ENCODE peak calls at places on chromosomes 4 and X, in five cellular contexts. W, M, L, O and C are unnamed samples.

GRCh38 chrX:103919336-103919682 is 43.1 kb upstream of the TMSB15B start:
- DNase-seq in W (peak), M (peak), L (no peak), O (peak), C (no peak)

GRCh38 chr4:40305329-40306193 is 29.6 kb upstream of the CHRNA9 start:
- DNase-seq in W (no peak), M (no peak), L (no peak), O (peak), C (no peak)

GRCh38 chr4:85600501-85600900 is 125.6 kb downstream of the ARHGAP24 start:
- DNase-seq in W (no peak), M (no peak), L (no peak), O (no peak), C (no peak)

GRCh38 chr4:139177888-139178609 is 1.0 kb upstream of the ELF2 start:
- DNase-seq in W (peak), M (peak), L (peak), O (peak), C (peak)

GRCh38 chr4:156347412-156348075 is 393.9 kb upstream of the CTSO start:
- DNase-seq in W (peak), M (peak), L (no peak), O (no peak), C (no peak)

GRCh38 chrX:43688586-43688985 is 32.5 kb downstream of the MAOA start:
- DNase-seq in W (no peak), M (no peak), L (no peak), O (no peak), C (no peak)

GRCh38 chr4:93469560-93469959 is 359.0 kb upstream of the ATOH1 start:
- DNase-seq in W (no peak), M (no peak), L (no peak), O (no peak), C (no peak)

GRCh38 chrX:53305996-53306937 is 24.9 kb upstream of the IQSEC2 start:
- DNase-seq in W (no peak), M (no peak), L (no peak), O (no peak), C (no peak)

GRCh38 chr4:94486372-94486801 is 34.6 kb downstream of the PDLIM5 start:
- DNase-seq in W (no peak), M (no peak), L (no peak), O (no peak), C (no peak)

GRCh38 chr4:7964890-7965662 is 25.4 kb upstream of the AFAP1 start:
- DNase-seq in W (peak), M (no peak), L (no peak), O (no peak), C (no peak)

GRCh38 chr4:168128601-168129000 is 36.3 kb downstream of the ANXA10 start:
- DNase-seq in W (no peak), M (no peak), L (no peak), O (no peak), C (no peak)

GRCh38 chr4:138835833-138836521 is 179.6 kb upstream of the NOCT start:
- DNase-seq in W (no peak), M (no peak), L (no peak), O (no peak), C (no peak)

GRCh38 chr4:113675731-113676707 is 85.5 kb downstream of the CAMK2D start:
- DNase-seq in W (no peak), M (no peak), L (no peak), O (no peak), C (no peak)

GRCh38 chrX:2696698-2697215 is 5.7 kb downstream of the CD99 start:
- DNase-seq in W (peak), M (peak), L (no peak), O (peak), C (no peak)

GRCh38 chrX:100208076-100208475 is 202.0 kb downstream of the PCDH19 start:
- DNase-seq in W (no peak), M (no peak), L (no peak), O (no peak), C (no peak)

GRCh38 chr4:151866266-151866918 is 105.6 kb upstream of the GATB start:
- DNase-seq in W (no peak), M (no peak), L (no peak), O (no peak), C (no peak)

GRCh38 chrX:13285693-13286092 is 34.2 kb downstream of the ATXN3L start:
- DNase-seq in W (no peak), M (no peak), L (no peak), O (no peak), C (no peak)

GRCh38 chr4:10590896-10591295 is 93.7 kb downstream of the CLNK start:
- DNase-seq in W (no peak), M (peak), L (no peak), O (no peak), C (no peak)

GRCh38 chr4:98470366-98470765 is 188.0 kb downstream of the TSPAN5 start:
- DNase-seq in W (no peak), M (no peak), L (no peak), O (no peak), C (no peak)

GRCh38 chrX:119887721-119888425 is 7.8 kb upstream of the AKAP14 start:
- DNase-seq in W (peak), M (no peak), L (peak), O (peak), C (peak)

GRCh38 chr4:1531683-1532548 is 125.7 kb upstream of the NKX1-1 start:
- DNase-seq in W (no peak), M (no peak), L (peak), O (no peak), C (no peak)

GRCh38 chr4:142121951-142122350 is 485.6 kb downstream of the IL15 start:
- DNase-seq in W (no peak), M (no peak), L (no peak), O (no peak), C (no peak)

GRCh38 chrX:139691493-139691842 is 16.5 kb downstream of the MCF2 start:
- DNase-seq in W (no peak), M (no peak), L (no peak), O (no peak), C (no peak)

GRCh38 chr4:146222313-146222712 is 8.0 kb downstream of the REELD1 start:
- DNase-seq in W (peak), M (peak), L (no peak), O (no peak), C (no peak)

GRCh38 chr4:86522349-86522748 is 71.8 kb upstream of the PTPN13 start:
- DNase-seq in W (peak), M (no peak), L (no peak), O (no peak), C (no peak)

GRCh38 chrX:55167124-55167523 is 53.0 kb upstream of the PAGE5 start:
- DNase-seq in W (no peak), M (no peak), L (no peak), O (no peak), C (no peak)

GRCh38 chr4:16824278-16824806 is 74.1 kb downstream of the LDB2 start:
- DNase-seq in W (no peak), M (no peak), L (no peak), O (no peak), C (no peak)

GRCh38 chr4:660401-660800 is 13.7 kb downstream of the ATP5ME start:
- DNase-seq in W (no peak), M (no peak), L (no peak), O (no peak), C (no peak)

GRCh38 chrX:13376857-13377441 is 57.1 kb upstream of the ATXN3L start:
- DNase-seq in W (peak), M (peak), L (no peak), O (no peak), C (no peak)

GRCh38 chr4:22174640-22175039 is 226.1 kb upstream of the KCNIP4 start:
- DNase-seq in W (no peak), M (no peak), L (no peak), O (no peak), C (no peak)

GRCh38 chr4:91734682-91735081 is 569.1 kb upstream of the GRID2 start:
- DNase-seq in W (no peak), M (no peak), L (no peak), O (no peak), C (no peak)

GRCh38 chrX:10685923-10686595 is 65.7 kb upstream of the MID1 start:
- DNase-seq in W (peak), M (no peak), L (no peak), O (no peak), C (no peak)

GRCh38 chrX:136822337-136823095 is 41.8 kb upstream of the ARHGEF6 start:
- DNase-seq in W (no peak), M (no peak), L (no peak), O (no peak), C (no peak)

GRCh38 chr4:87679449-87680169 is 29.5 kb downstream of the DMP1 start:
- DNase-seq in W (peak), M (peak), L (no peak), O (peak), C (peak)

GRCh38 chr4:31307026-31307425 is 586.9 kb downstream of the PCDH7 start:
- DNase-seq in W (no peak), M (no peak), L (no peak), O (no peak), C (no peak)

GRCh38 chr4:86302242-86302641 is 57.6 kb downstream of the MAPK10 start:
- DNase-seq in W (peak), M (no peak), L (no peak), O (no peak), C (no peak)

GRCh38 chr4:185395255-185395955 is at the start of gene LRP2BP:
- DNase-seq in W (no peak), M (no peak), L (no peak), O (no peak), C (no peak)

GRCh38 chr4:164358400-164358799 is 395.5 kb upstream of the SMIM31 start:
- DNase-seq in W (no peak), M (no peak), L (no peak), O (no peak), C (no peak)

GRCh38 chrX:48683411-48683982 is at the start of gene WAS:
- DNase-seq in W (no peak), M (no peak), L (no peak), O (peak), C (no peak)

GRCh38 chr4:104489731-104490095 is 5.0 kb downstream of the CXXC4 start:
- DNase-seq in W (no peak), M (no peak), L (no peak), O (no peak), C (no peak)